ENCODE peak calls at places on chromosomes 4 and X, in four cellular contexts. A is RPMI7951; S is retina; W is stimulated activated CD4-positive, alpha-beta T cell treated with anti-CD3 and anti-CD28 coated beads, Interleukin-12 subunit alpha, Interleukin-12 subunit beta, amount 100 ng/mL, for 4 hours. C is an unnamed sample.

GRCh38 chr4:833156-833555 is 7.2 kb upstream of the CPLX1 start:
- DNase-seq in A (no peak), S (no peak), W (no peak), C (no peak)

GRCh38 chr4:156672924-156673323 is 298.7 kb downstream of the PDGFC start:
- DNase-seq in A (peak), S (no peak), W (no peak), C (no peak)

GRCh38 chrX:74426071-74426470 is 4.8 kb downstream of the SLC16A2 start:
- DNase-seq in A (no peak), S (no peak), W (no peak), C (no peak)

GRCh38 chr4:74546020-74546419 is 101.1 kb downstream of the AREG start:
- DNase-seq in A (peak), S (no peak), W (no peak), C (no peak)

GRCh38 chr4:40238700-40239548 is 42.1 kb downstream of the RHOH start:
- DNase-seq in A (peak), S (no peak), W (peak), C (peak)

GRCh38 chrX:132216806-132217202 is 2.4 kb downstream of the RAP2C start:
- DNase-seq in A (peak), S (peak), W (no peak), C (no peak)

GRCh38 chr4:14827111-14827510 is 175.2 kb upstream of the CPEB2 start:
- DNase-seq in A (peak), S (no peak), W (no peak), C (no peak)

GRCh38 chr4:12729384-12729783 is 754.8 kb downstream of the RAB28 start:
- DNase-seq in A (peak), S (peak), W (no peak), C (no peak)

GRCh38 chr4:19735012-19735411 is 516.7 kb upstream of the SLIT2 start:
- DNase-seq in A (no peak), S (no peak), W (no peak), C (no peak)